ENCODE peak calls at places on chromosome 20, in four cellular contexts. A is hepatocyte, X is brain microvascular endothelial cell, N is RWPE1. J is an unnamed sample.

GRCh38 chr20:61986762-61987321 is 78.8 kb downstream of the TAF4 start:
- DNase-seq in N (no peak), X (no peak), A (no peak), J (no peak)

GRCh38 chr20:32585519-32586127 is 490 bp upstream of the NOL4L start:
- DNase-seq in A (no peak), X (no peak), N (no peak), J (peak; percentile 13)

GRCh38 chr20:7459123-7459522 is 481.1 kb downstream of the HAO1 start:
- DNase-seq in A (no peak), N (peak; percentile 2), X (no peak), J (no peak)

GRCh38 chr20:8608470-8608869 is 460.4 kb upstream of the PLCB4 start:
- DNase-seq in A (no peak), N (no peak), X (no peak), J (no peak)

GRCh38 chr20:44692932-44693476 is 22.2 kb upstream of the CCN5 start:
- DNase-seq in N (peak; percentile 98), X (peak; percentile 96), A (peak; percentile 86), J (peak; percentile 98)

GRCh38 chr20:54173653-54174451 is at the start of gene CYP24A1:
- DNase-seq in A (peak; percentile 37), N (peak; percentile 66), X (no peak), J (peak; percentile 7)

GRCh38 chr20:53739799-53740785 is 146.5 kb upstream of the ZNF217 start:
- DNase-seq in X (no peak), N (no peak), A (no peak), J (peak; percentile 68)

GRCh38 chr20:478949-479429 is 16.7 kb upstream of the TBC1D20 start:
- DNase-seq in A (peak; percentile 75), N (peak; percentile 57), X (peak; percentile 63), J (peak; percentile 34)

GRCh38 chr20:62697468-62697912 is 11.1 kb upstream of the NTSR1 start:
- DNase-seq in N (no peak), X (no peak), A (no peak), J (no peak)

GRCh38 chr20:36856691-36857635 is 19.0 kb upstream of the TLDC2 start:
- DNase-seq in N (no peak), A (no peak), X (no peak), J (peak; percentile 23)

GRCh38 chr20:53162251-53162835 is 190.2 kb downstream of the TSHZ2 start:
- DNase-seq in A (peak; percentile 67), N (peak; percentile 78), X (peak; percentile 33), J (peak; percentile 90)

GRCh38 chr20:19880256-19881079 is 122.4 kb downstream of the RIN2 start:
- DNase-seq in X (peak; percentile 76), A (peak; percentile 52), N (peak; percentile 65), J (peak; percentile 87)

GRCh38 chr20:54267510-54268003 is 59.7 kb downstream of the PFDN4 start:
- DNase-seq in X (no peak), A (peak; percentile 54), N (peak; percentile 16), J (peak; percentile 93)

GRCh38 chr20:35273449-35274171 is 4.3 kb downstream of the MMP24OS start:
- DNase-seq in X (no peak), A (no peak), N (no peak), J (no peak)

GRCh38 chr20:56400001-56400640 is 7.7 kb downstream of the CSTF1 start:
- DNase-seq in N (peak; percentile 58), A (peak; percentile 82), X (peak; percentile 77), J (peak; percentile 55)

GRCh38 chr20:31894980-31895675 is 24.7 kb downstream of the TTLL9 start:
- DNase-seq in X (peak; percentile 25), A (peak; percentile 60), N (peak; percentile 72), J (peak; percentile 40)

GRCh38 chr20:41344938-41345728 is 4.5 kb downstream of the LPIN3 start:
- DNase-seq in X (no peak), N (no peak), A (no peak), J (no peak)

GRCh38 chr20:32445539-32446273 is 87.6 kb downstream of the ASXL1 start:
- DNase-seq in N (no peak), A (peak; percentile 61), X (no peak), J (no peak)

GRCh38 chr20:52937701-52938100 is 34.5 kb upstream of the TSHZ2 start:
- DNase-seq in N (no peak), X (no peak), A (no peak), J (peak; percentile 49)

GRCh38 chr20:56453347-56453746 is 15.1 kb upstream of the RTF2 start:
- DNase-seq in N (no peak), X (no peak), A (no peak), J (no peak)

GRCh38 chr20:37920679-37921322 is 17.9 kb downstream of the VSTM2L start:
- DNase-seq in N (no peak), X (no peak), A (no peak), J (no peak)

GRCh38 chr20:58233881-58234528 is 5.6 kb upstream of the ANKRD60 start:
- DNase-seq in A (no peak), N (no peak), X (no peak), J (peak; percentile 42)

GRCh38 chr20:2741463-2741862 is 48.9 kb downstream of the EBF4 start:
- DNase-seq in X (no peak), A (no peak), N (no peak), J (no peak)

GRCh38 chr20:36591854-36592641 is 13.5 kb upstream of the RAB5IF start:
- DNase-seq in N (no peak), A (peak; percentile 57), X (no peak), J (peak; percentile 58)

GRCh38 chr20:57479196-57479595 is 45.7 kb downstream of the CTCFL start:
- DNase-seq in N (no peak), X (no peak), A (no peak), J (no peak)

GRCh38 chr20:46011631-46012482 is 3.1 kb downstream of the MMP9 start:
- DNase-seq in N (no peak), A (no peak), X (no peak), J (peak; percentile 57)

GRCh38 chr20:6295477-6296256 is 172.8 kb upstream of the FERMT1 start:
- DNase-seq in N (no peak), X (no peak), A (no peak), J (no peak)

GRCh38 chr20:43824279-43824678 is 90.4 kb upstream of the TOX2 start:
- DNase-seq in N (no peak), X (no peak), A (no peak), J (no peak)

GRCh38 chr20:19858972-19859371 is 100.9 kb downstream of the RIN2 start:
- DNase-seq in X (peak; percentile 9), N (no peak), A (no peak), J (no peak)

GRCh38 chr20:24949756-24950127 is 673 bp downstream of the CST7 start:
- DNase-seq in A (no peak), N (no peak), X (no peak), J (no peak)